ENCODE peak calls at places on chromosomes 6 and 20, in six cellular contexts. B is HuH-7, N is trophoblast cell, O is LHCN-M2, D is COR-L47, S is activated T-cell treated with anti-CD3 and anti-CD28 coated beads for 48 hours. Z is an unnamed sample.

GRCh38 chr20:62409935-62410741 is 3.1 kb upstream of the CABLES2 start:
- DNase-seq in B (peak), N (no peak), O (no peak), D (peak), S (peak), Z (peak)

GRCh38 chr20:33673411-33674293 is 576 bp downstream of the NECAB3 start:
- DNase-seq in B (peak), N (no peak), O (peak), D (no peak), S (no peak), Z (no peak)

GRCh38 chr20:56515657-56516381 is 8.7 kb upstream of the FAM209A start:
- DNase-seq in B (no peak), N (peak), O (no peak), D (no peak), S (no peak), Z (no peak)

GRCh38 chr20:32494498-32495216 is 90.5 kb downstream of the NOL4L start:
- DNase-seq in B (no peak), N (no peak), O (no peak), D (no peak), S (no peak), Z (no peak)

GRCh38 chr6:1335367-1336037 is 23.6 kb downstream of the FOXQ1 start:
- DNase-seq in B (no peak), N (peak), O (peak), D (no peak), S (no peak), Z (no peak)

GRCh38 chr6:13917141-13917540 is 7.6 kb upstream of the RNF182 start:
- DNase-seq in B (no peak), N (no peak), O (no peak), D (no peak), S (no peak), Z (no peak)

GRCh38 chr6:16948376-16948775 is 153.5 kb upstream of the STMND1 start:
- DNase-seq in B (no peak), N (no peak), O (peak), D (no peak), S (no peak), Z (no peak)

GRCh38 chr20:22555791-22556564 is 28.4 kb downstream of the FOXA2 start:
- DNase-seq in B (no peak), N (no peak), O (peak), D (no peak), S (no peak), Z (no peak)

GRCh38 chr6:90110971-90111370 is 185.7 kb downstream of the BACH2 start:
- DNase-seq in B (no peak), N (no peak), O (no peak), D (no peak), S (peak), Z (no peak)

GRCh38 chr6:7101290-7101689 is 6.5 kb upstream of the RREB1 start:
- DNase-seq in B (no peak), N (no peak), O (no peak), D (no peak), S (no peak), Z (no peak)